ENCODE peak calls at places on chromosome 11, in five cellular contexts. L, Y, V, G and E are unnamed samples.

GRCh38 chr11:73510877-73511276 is 87.0 kb downstream of the FAM168A start:
- DNase-seq in L (no peak), Y (no peak), V (no peak), G (no peak), E (no peak)

GRCh38 chr11:86861810-86862209 is 61.5 kb downstream of the PRSS23 start:
- DNase-seq in L (no peak), Y (no peak), V (peak), G (no peak), E (no peak)

GRCh38 chr11:114317738-114318137 is 21.5 kb downstream of the NNMT start:
- DNase-seq in L (peak), Y (peak), V (peak), G (no peak), E (no peak)

GRCh38 chr11:70677232-70677916 is 279.0 kb downstream of the CTTN start:
- DNase-seq in L (no peak), Y (no peak), V (no peak), G (no peak), E (no peak)

GRCh38 chr11:77107950-77108349 is 5.3 kb downstream of the OMP start:
- DNase-seq in L (peak), Y (peak), V (peak), G (no peak), E (peak)

GRCh38 chr11:36258730-36259360 is 30.4 kb downstream of the COMMD9 start:
- DNase-seq in L (peak), Y (peak), V (peak), G (peak), E (no peak)

GRCh38 chr11:14232652-14233051 is 126.3 kb downstream of the RRAS2 start:
- DNase-seq in L (no peak), Y (no peak), V (peak), G (no peak), E (no peak)

GRCh38 chr11:128862913-128863660 is 4.0 kb downstream of the KCNJ1 start:
- DNase-seq in L (peak), Y (no peak), V (no peak), G (no peak), E (no peak)

GRCh38 chr11:911031-911889 is 650 bp upstream of the CHID1 start:
- DNase-seq in L (peak), Y (peak), V (peak), G (peak), E (peak)

GRCh38 chr11:67270256-67271211 is 4.3 kb downstream of the GRK2 start:
- DNase-seq in L (peak), Y (peak), V (no peak), G (peak), E (no peak)

GRCh38 chr11:121112498-121113455 is 11.7 kb downstream of the TECTA start:
- DNase-seq in L (peak), Y (peak), V (peak), G (peak), E (peak)

GRCh38 chr11:131579932-131580387 is 209.5 kb downstream of the NTM start:
- DNase-seq in L (peak), Y (no peak), V (peak), G (no peak), E (no peak)

GRCh38 chr11:72083414-72083813 is 2.8 kb downstream of the LRRC51 start:
- DNase-seq in L (no peak), Y (no peak), V (no peak), G (no peak), E (no peak)

GRCh38 chr11:127003260-127003981 is 2.9 kb upstream of the KIRREL3 start:
- DNase-seq in L (no peak), Y (no peak), V (peak), G (peak), E (no peak)

GRCh38 chr11:72834905-72835304 is 20.7 kb downstream of the ATG16L2 start:
- DNase-seq in L (no peak), Y (no peak), V (no peak), G (no peak), E (no peak)

GRCh38 chr11:73226297-73227006 is 8.4 kb downstream of the P2RY2 start:
- DNase-seq in L (no peak), Y (no peak), V (no peak), G (no peak), E (no peak)

GRCh38 chr11:28619870-28620540 is 511.8 kb downstream of the METTL15 start:
- DNase-seq in L (peak), Y (no peak), V (peak), G (no peak), E (no peak)

GRCh38 chr11:85685820-85686459 is at the start of gene CCDC89:
- DNase-seq in L (peak), Y (peak), V (peak), G (peak), E (peak)

GRCh38 chr11:91199866-91200265 is 977.0 kb upstream of the CHORDC1 start:
- DNase-seq in L (no peak), Y (no peak), V (no peak), G (no peak), E (no peak)

GRCh38 chr11:61709572-61709971 is 29.4 kb downstream of the DAGLA start:
- DNase-seq in L (no peak), Y (no peak), V (no peak), G (no peak), E (no peak)

GRCh38 chr11:102347526-102348331 is 715 bp downstream of the BIRC2 start:
- DNase-seq in L (peak), Y (peak), V (peak), G (no peak), E (no peak)

GRCh38 chr11:128481135-128481534 is 106.2 kb downstream of the ETS1 start:
- DNase-seq in L (peak), Y (no peak), V (no peak), G (no peak), E (no peak)

GRCh38 chr11:92717240-92717639 is 252.2 kb upstream of the MTNR1B start:
- DNase-seq in L (no peak), Y (no peak), V (no peak), G (no peak), E (no peak)

GRCh38 chr11:112989198-112989597 is 28.0 kb downstream of the NCAM1 start:
- DNase-seq in L (no peak), Y (no peak), V (no peak), G (no peak), E (no peak)

GRCh38 chr11:128779036-128779435 is 85.2 kb downstream of the FLI1 start:
- DNase-seq in L (peak), Y (no peak), V (no peak), G (no peak), E (no peak)

GRCh38 chr11:94602430-94603372 is 35.5 kb downstream of the PIWIL4 start:
- DNase-seq in L (peak), Y (peak), V (peak), G (peak), E (no peak)
- H3K27ac ChIP-seq in L (no peak), Y (no peak), V (peak), G (no peak), E (no peak)

GRCh38 chr11:9574806-9575530 is 1.5 kb downstream of the WEE1 start:
- DNase-seq in L (peak), Y (peak), V (peak), G (no peak), E (no peak)

GRCh38 chr11:9574556-9574805 is 1.0 kb downstream of the WEE1 start:
- DNase-seq in L (peak), Y (peak), V (peak), G (no peak), E (no peak)

GRCh38 chr11:9575531-9576240 is 2.2 kb downstream of the WEE1 start:
- DNase-seq in L (no peak), Y (no peak), V (no peak), G (no peak), E (no peak)

GRCh38 chr11:9573054-9573774 is at the start of gene WEE1:
- DNase-seq in L (peak), Y (peak), V (peak), G (peak), E (peak)

DNA sequence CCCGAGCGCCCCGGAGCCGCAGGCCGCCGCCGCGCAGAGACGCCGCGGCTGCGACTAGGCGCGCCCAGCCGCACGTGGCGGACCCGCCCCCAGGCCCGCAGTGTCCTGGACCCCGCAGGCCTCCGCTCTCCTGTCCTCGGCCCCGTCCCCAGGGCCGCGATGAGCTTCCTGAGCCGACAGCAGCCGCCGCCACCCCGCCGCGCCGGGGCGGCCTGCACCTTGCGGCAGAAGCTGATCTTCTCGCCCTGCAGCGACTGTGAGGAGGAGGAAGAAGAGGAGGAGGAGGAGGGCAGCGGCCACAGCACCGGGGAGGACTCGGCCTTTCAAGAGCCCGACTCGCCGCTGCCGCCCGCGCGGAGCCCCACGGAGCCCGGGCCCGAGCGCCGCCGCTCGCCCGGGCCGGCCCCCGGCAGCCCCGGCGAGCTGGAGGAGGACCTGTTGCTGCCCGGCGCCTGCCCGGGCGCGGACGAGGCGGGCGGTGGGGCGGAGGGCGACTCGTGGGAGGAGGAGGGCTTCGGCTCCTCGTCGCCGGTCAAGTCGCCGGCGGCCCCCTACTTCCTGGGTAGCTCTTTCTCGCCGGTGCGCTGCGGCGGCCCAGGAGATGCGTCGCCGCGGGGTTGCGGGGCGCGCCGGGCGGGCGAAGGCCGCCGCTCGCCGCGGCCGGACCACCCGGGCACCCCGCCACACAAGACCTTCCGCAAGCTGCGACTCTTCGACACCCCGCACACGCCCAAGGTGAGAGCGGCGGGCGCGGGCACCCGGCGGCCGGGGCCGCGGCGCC is 495 bp downstream of the WEE1 start:
- DNase-seq in L (peak), Y (peak), V (no peak), G (no peak), E (no peak)
- TF ChIP-seq CTCF in L (no peak), Y (no peak), V (no peak), G (no peak), E (no peak)

GRCh38 chr11:94876222-94876621 is 97.1 kb downstream of the CWC15 start:
- DNase-seq in L (no peak), Y (no peak), V (no peak), G (no peak), E (no peak)
- H3K27ac ChIP-seq in L (no peak), Y (peak), V (peak), G (peak), E (peak)

DNA sequence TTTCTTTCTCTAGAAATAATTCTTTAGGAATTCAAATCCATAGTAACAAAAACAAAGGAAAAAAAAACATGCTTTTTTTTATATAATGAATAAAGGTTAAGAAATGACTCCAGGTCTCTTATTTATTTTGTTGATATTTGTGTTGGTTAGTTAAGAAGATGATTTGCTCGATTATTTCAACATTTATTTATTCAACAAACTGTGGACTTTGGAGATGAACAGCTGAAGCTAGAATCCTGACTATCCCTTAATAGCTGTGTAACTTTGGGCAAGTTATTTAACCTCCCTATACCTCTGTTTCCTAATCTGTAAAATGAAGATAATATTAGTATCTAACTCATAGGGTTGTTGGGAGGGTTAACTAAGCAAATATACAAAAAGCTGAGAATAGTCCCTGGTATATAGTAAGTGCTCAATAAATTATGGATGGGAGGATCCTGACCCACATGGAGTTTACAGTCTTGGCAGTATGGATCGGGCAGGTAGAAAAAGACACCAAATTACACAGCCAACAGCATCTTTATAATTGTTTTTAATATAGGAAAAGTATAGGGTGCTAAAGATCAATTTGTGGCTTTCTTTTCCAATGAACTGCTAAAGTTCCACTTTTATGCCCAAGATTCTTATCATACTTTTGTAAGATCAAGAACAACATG is 1.4 kb upstream of the CAT start:
- DNase-seq in L (no peak), Y (no peak), V (no peak), G (no peak), E (no peak)
- TF ChIP-seq CTCF in L (no peak), Y (no peak), V (no peak), G (no peak), E (no peak)

GRCh38 chr11:10605941-10606381 is 37.5 kb upstream of the LYVE1 start:
- DNase-seq in L (peak), Y (peak), V (no peak), G (no peak), E (no peak)
- H3K27ac ChIP-seq in L (peak), Y (peak), V (no peak), G (no peak), E (peak)

DNA sequence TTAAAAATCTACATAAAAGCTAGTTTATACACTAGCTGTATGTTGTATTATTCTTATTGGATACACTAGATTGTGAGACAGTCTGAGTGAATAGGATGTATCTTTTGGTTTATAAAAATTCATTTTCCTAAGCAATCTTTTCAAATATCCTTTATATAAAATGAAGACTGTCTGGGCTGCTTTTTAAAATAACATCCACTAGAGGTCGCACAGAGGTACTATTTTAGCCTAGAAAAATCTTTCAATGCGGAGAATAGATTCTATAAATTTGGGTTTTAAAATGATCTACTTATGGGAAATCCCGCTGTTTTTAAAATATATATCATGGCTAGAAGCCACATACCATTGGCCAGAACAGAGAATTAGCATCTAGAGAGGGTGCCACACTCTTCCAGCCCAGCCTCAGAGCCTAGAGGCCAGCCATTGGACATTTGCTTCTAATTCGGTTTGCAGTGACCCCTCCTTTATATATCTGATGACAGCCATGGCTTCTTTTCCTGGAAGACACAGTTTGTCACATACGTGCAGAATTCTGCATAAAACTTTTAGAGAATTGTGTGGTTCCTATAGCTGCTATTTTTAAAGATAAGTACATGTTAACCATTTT is 7.3 kb downstream of the C11orf97 start:
- DNase-seq in L (peak), Y (no peak), V (no peak), G (no peak), E (no peak)
- TF ChIP-seq CTCF in L (peak), Y (peak), V (peak), G (peak), E (peak)

GRCh38 chr11:46376258-46377050 is 5.0 kb upstream of the MDK start:
- DNase-seq in L (no peak), Y (no peak), V (no peak), G (no peak), E (no peak)

GRCh38 chr11:46375392-46376101 is 5.9 kb upstream of the MDK start:
- DNase-seq in L (no peak), Y (no peak), V (no peak), G (no peak), E (no peak)

GRCh38 chr11:46374815-46375214 is 6.7 kb upstream of the MDK start:
- DNase-seq in L (no peak), Y (no peak), V (no peak), G (no peak), E (no peak)

GRCh38 chr11:46371994-46372393 is 9.5 kb upstream of the MDK start:
- DNase-seq in L (no peak), Y (no peak), V (no peak), G (no peak), E (no peak)

GRCh38 chr11:46373787-46374740 is 7.4 kb upstream of the MDK start:
- DNase-seq in L (no peak), Y (no peak), V (no peak), G (no peak), E (no peak)
- H3K27ac ChIP-seq in L (no peak), Y (no peak), V (no peak), G (no peak), E (no peak)

DNA sequence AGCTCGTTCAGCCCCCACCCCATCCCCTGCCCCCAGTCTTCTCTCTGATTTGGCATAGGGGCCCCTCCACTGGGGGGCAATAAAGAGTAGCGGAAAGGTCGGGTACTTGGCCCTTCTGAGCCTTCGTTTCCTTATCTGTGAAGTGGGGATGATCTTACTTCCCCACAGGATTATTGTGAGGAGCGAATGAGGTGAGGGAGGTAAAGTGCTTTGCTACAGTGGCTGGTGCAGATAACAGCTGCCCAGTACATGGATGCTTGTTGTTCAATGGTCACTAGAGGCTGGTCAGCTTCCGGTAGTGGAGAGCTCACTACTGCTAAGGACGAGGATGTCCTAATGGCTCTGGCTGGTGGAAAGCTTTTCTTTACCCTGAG is 101.2 kb downstream of the CEP164 start:
- DNase-seq in L (no peak), Y (no peak), V (no peak), G (no peak), E (no peak)
- TF ChIP-seq CTCF in L (no peak), Y (no peak), V (no peak), G (no peak), E (no peak)